ENCODE peak calls at places on chromosomes 7 and 10, in eight cellular contexts. S, T, P, F, A, G, O and Y are unnamed samples.

GRCh38 chr7:30468791-30469190 is 9.8 kb downstream of the NOD1 start:
- ATAC-seq in G (no peak), O (no peak), P (no peak), A (no peak), F (no peak), T (no peak), S (no peak), Y (peak; percentile 35)

GRCh38 chr7:18541189-18541870 is 45.8 kb downstream of the HDAC9 start:
- ATAC-seq in T (no peak), O (no peak), F (peak; percentile 79), P (no peak), S (no peak), G (no peak), A (no peak), Y (no peak)

GRCh38 chr10:59825932-59826331 is 72.7 kb upstream of the MRLN start:
- ATAC-seq in F (no peak), T (no peak), O (no peak), A (no peak), P (no peak), S (no peak), G (no peak), Y (no peak)

GRCh38 chr7:17402628-17403278 is 104.3 kb downstream of the AHR start:
- ATAC-seq in P (no peak), O (no peak), G (peak; percentile 91), T (no peak), A (no peak), S (no peak), F (no peak), Y (no peak)

GRCh38 chr7:50620418-50620817 is 55.2 kb upstream of the DDC start:
- ATAC-seq in T (no peak), S (no peak), A (no peak), P (no peak), O (no peak), G (no peak), F (no peak), Y (peak; percentile 61)

GRCh38 chr7:55405856-55406541 is 40.9 kb downstream of the LANCL2 start:
- ATAC-seq in F (no peak), G (no peak), O (no peak), T (no peak), A (no peak), P (no peak), S (no peak), Y (no peak)

GRCh38 chr10:22271786-22272185 is 44.4 kb upstream of the COMMD3 start:
- ATAC-seq in P (no peak), T (no peak), O (peak; percentile 31), G (no peak), F (no peak), A (no peak), S (no peak), Y (no peak)

GRCh38 chr10:34649385-34649784 is 165.7 kb downstream of the PARD3 start:
- ATAC-seq in S (no peak), G (no peak), F (no peak), P (no peak), T (no peak), O (no peak), A (no peak), Y (no peak)

GRCh38 chr7:47606176-47606575 is 24.3 kb upstream of the TNS3 start:
- ATAC-seq in F (no peak), P (no peak), T (no peak), O (no peak), S (peak; percentile 1), A (no peak), G (no peak), Y (no peak)

GRCh38 chr10:120253131-120253530 is 203.9 kb upstream of the PLPP4 start:
- ATAC-seq in P (no peak), F (no peak), O (no peak), G (no peak), T (no peak), A (no peak), S (no peak), Y (no peak)
- TF ChIP-seq POLR2AphosphoS5 in P (no peak), F (no peak), O (no peak), G (no peak), T (no peak), A (no peak), S (no peak), Y (no peak)

DNA sequence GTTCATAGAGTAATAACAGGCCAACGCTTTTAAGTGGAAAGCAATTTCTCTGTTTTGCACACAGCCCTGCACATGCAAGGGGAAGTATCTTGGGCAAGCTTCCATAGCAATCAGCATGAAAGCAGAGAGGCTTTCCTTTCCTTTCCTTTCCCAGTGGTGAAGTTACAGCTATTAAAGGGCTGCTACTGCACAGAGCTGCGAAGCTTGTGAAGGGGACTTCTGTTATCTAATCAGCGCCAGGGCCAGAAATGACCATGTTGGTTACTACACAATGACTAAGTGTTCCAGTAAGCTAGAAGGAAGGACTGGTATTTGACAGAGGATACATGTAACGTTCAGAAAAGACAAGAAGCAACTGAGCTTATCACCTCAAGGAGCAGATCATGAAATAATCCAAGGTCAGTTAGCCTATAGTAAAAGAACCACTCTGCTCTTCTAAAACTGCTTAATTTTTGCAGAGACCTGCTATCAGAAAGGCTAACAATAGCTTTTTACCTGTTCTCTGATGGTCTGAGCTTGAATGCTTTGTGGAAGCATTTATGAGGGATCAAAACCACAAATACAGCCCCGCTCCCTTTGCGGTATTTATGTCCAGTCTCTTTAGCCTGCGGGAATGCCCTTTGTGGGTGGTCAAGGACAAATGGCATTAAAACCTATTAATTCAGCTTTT is 45.9 kb downstream of the SGMS1 start:
- ATAC-seq in F (no peak), S (no peak), A (no peak), P (peak; percentile 75), T (peak; percentile 28), O (peak; percentile 92), G (peak; percentile 52), Y (peak; percentile 41)
- TF ChIP-seq POLR2AphosphoS5 in F (no peak), S (no peak), A (no peak), P (peak; percentile 50), T (no peak), O (peak; percentile 91), G (no peak), Y (peak; percentile 16)

GRCh38 chr7:52565980-52566379 is 469.5 kb upstream of the POM121L12 start:
- ATAC-seq in P (no peak), G (no peak), T (no peak), S (no peak), F (no peak), O (no peak), A (no peak), Y (no peak)

DNA sequence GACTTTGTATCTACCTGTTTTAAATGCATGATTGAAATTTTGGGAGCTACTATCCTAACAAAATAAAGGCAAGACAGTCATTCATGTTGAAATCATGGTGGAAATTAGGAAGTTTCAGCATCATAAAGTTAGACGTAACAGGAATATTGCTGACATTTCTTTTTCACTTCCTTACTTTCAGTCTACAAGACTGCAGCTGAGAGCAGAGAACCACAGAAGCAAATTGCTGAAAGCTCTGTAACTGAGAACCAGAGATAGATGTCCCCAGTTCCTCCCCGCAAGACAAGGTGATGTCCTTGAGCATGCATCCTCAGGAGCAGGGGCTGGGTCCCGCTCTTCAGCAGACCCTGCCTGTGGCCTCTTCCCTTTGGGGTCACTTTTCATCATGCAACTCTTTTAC is 466.3 kb upstream of the POM121L12 start:
- ATAC-seq in P (no peak), S (no peak), O (no peak), T (no peak), G (no peak), A (no peak), F (no peak), Y (no peak)
- TF ChIP-seq POLR2AphosphoS5 in P (no peak), S (no peak), O (no peak), T (no peak), G (no peak), A (no peak), F (no peak), Y (no peak)

DNA sequence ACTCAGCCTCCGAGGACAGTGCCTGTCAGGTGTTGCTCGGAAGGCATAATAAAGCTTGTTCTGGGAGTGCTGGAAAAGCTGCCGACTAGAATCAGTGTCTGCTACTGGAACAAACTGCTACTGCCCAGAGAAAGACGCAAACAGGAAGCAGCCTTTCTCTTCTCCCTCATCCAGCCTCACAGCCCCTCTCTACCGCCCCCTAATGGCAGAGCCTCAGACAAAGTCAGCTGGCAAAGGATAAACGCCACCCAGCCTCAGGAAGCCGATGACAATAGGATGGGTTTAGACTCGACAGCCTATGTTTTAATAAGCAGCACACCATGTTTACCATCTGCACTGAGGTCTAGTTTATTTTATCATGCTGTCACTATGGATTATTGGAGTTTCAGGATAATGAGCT is 169.5 kb upstream of the LYZL1 start:
- ATAC-seq in P (no peak), F (no peak), T (peak; percentile 94), G (no peak), A (peak; percentile 87), S (peak; percentile 63), O (peak; percentile 77), Y (no peak)
- TF ChIP-seq POLR2AphosphoS5 in P (no peak), F (no peak), T (no peak), G (no peak), A (no peak), S (no peak), O (no peak), Y (no peak)

GRCh38 chr10:62618576-62619408 is 185.7 kb upstream of the ADO start:
- ATAC-seq in F (no peak), G (peak; percentile 58), P (peak; percentile 35), O (no peak), A (no peak), S (no peak), T (no peak), Y (no peak)
- TF ChIP-seq POLR2AphosphoS5 in F (no peak), G (no peak), P (no peak), O (no peak), A (no peak), S (no peak), T (no peak), Y (no peak)

DNA sequence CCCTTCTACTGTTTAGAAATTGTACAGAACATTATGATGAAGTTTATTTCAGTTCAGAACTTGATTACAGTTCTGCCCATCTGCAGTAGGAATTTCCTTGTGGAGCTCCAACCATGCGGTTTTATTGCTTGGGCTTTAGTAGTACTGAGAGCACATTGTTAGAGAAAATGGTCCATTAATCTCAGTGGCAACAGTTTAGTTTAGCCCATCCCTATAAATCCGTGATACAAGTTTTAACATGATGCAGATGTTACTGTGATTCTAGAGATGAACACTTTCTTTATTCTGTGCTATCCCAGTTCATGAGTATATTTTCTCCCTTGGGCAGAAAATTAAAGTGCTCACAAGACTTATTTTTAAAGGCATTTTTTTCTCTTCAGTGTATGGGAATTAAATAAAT is 84.8 kb upstream of the FZD8 start:
- ATAC-seq in F (no peak), A (no peak), G (no peak), O (no peak), P (no peak), S (no peak), T (no peak), Y (no peak)
- TF ChIP-seq POLR2AphosphoS5 in F (no peak), A (no peak), G (no peak), O (no peak), P (no peak), S (no peak), T (no peak), Y (no peak)